ENCODE peak calls at places on chromosomes 12 and 14, in five cellular contexts. One of them, this sample, is unnamed.

GRCh38 chr12:109308534-109309440 is at the start of gene FOXN4:
- DNase-seq in GM10248: peak
- DNase-seq in cardiac fibroblast: no peak
- DNase-seq in AG09319: no peak
- DNase-seq in CD8-positive, alpha-beta T cell: no peak
- DNase-seq in this sample: peak

GRCh38 chr14:95516554-95517209 is at the start of gene SYNE3:
- DNase-seq in GM10248: peak
- DNase-seq in cardiac fibroblast: no peak
- DNase-seq in AG09319: no peak
- DNase-seq in CD8-positive, alpha-beta T cell: peak
- DNase-seq in this sample: peak

GRCh38 chr12:108854453-108855283 is 2.7 kb downstream of the SSH1 start:
- DNase-seq in GM10248: peak
- DNase-seq in cardiac fibroblast: peak
- DNase-seq in AG09319: peak
- DNase-seq in CD8-positive, alpha-beta T cell: no peak
- DNase-seq in this sample: peak

GRCh38 chr12:15336772-15337553 is 14.7 kb downstream of the PTPRO start:
- DNase-seq in GM10248: no peak
- DNase-seq in cardiac fibroblast: peak
- DNase-seq in AG09319: peak
- DNase-seq in CD8-positive, alpha-beta T cell: no peak
- DNase-seq in this sample: no peak

GRCh38 chr12:54374555-54375257 is 9.8 kb downstream of the ZNF385A start:
- DNase-seq in GM10248: no peak
- DNase-seq in cardiac fibroblast: no peak
- DNase-seq in AG09319: no peak
- DNase-seq in CD8-positive, alpha-beta T cell: no peak
- DNase-seq in this sample: no peak

GRCh38 chr14:92704036-92704804 is 44.2 kb downstream of the LGMN start:
- DNase-seq in GM10248: peak
- DNase-seq in cardiac fibroblast: no peak
- DNase-seq in AG09319: no peak
- DNase-seq in CD8-positive, alpha-beta T cell: no peak
- DNase-seq in this sample: peak

GRCh38 chr14:90253826-90254225 is 2.5 kb upstream of the PSMC1 start:
- DNase-seq in GM10248: no peak
- DNase-seq in cardiac fibroblast: no peak
- DNase-seq in AG09319: no peak
- DNase-seq in CD8-positive, alpha-beta T cell: no peak
- DNase-seq in this sample: no peak

GRCh38 chr14:100640481-100641273 is 53.5 kb upstream of the BEGAIN start:
- DNase-seq in GM10248: peak
- DNase-seq in cardiac fibroblast: no peak
- DNase-seq in AG09319: no peak
- DNase-seq in CD8-positive, alpha-beta T cell: peak
- DNase-seq in this sample: peak

GRCh38 chr12:116604151-116604550 is 45.0 kb downstream of the MAP1LC3B2 start:
- DNase-seq in GM10248: no peak
- DNase-seq in cardiac fibroblast: no peak
- DNase-seq in AG09319: no peak
- DNase-seq in CD8-positive, alpha-beta T cell: no peak
- DNase-seq in this sample: no peak

GRCh38 chr14:31096255-31096654 is 70.1 kb upstream of the STRN3 start:
- DNase-seq in GM10248: no peak
- DNase-seq in cardiac fibroblast: peak
- DNase-seq in AG09319: no peak
- DNase-seq in CD8-positive, alpha-beta T cell: no peak
- DNase-seq in this sample: no peak

GRCh38 chr12:6230321-6231110 is 30.3 kb downstream of the CD9 start:
- DNase-seq in GM10248: peak
- DNase-seq in cardiac fibroblast: peak
- DNase-seq in AG09319: no peak
- DNase-seq in CD8-positive, alpha-beta T cell: peak
- DNase-seq in this sample: peak

GRCh38 chr12:8860165-8860961 is 37.9 kb downstream of the A2ML1 start:
- DNase-seq in GM10248: peak
- DNase-seq in cardiac fibroblast: peak
- DNase-seq in AG09319: peak
- DNase-seq in CD8-positive, alpha-beta T cell: peak
- DNase-seq in this sample: peak

GRCh38 chr12:32047357-32047828 is 59.3 kb upstream of the BICD1 start:
- DNase-seq in GM10248: no peak
- DNase-seq in cardiac fibroblast: no peak
- DNase-seq in AG09319: no peak
- DNase-seq in CD8-positive, alpha-beta T cell: no peak
- DNase-seq in this sample: no peak

GRCh38 chr14:64943556-64943955 is 1.0 kb upstream of the GPX2 start:
- DNase-seq in GM10248: no peak
- DNase-seq in cardiac fibroblast: no peak
- DNase-seq in AG09319: no peak
- DNase-seq in CD8-positive, alpha-beta T cell: no peak
- DNase-seq in this sample: no peak

GRCh38 chr14:73237786-73238261 is 518 bp downstream of the PAPLN start:
- DNase-seq in GM10248: peak
- DNase-seq in cardiac fibroblast: no peak
- DNase-seq in AG09319: no peak
- DNase-seq in CD8-positive, alpha-beta T cell: no peak
- DNase-seq in this sample: peak

GRCh38 chr12:131380220-131380957 is 330.5 kb upstream of the SFSWAP start:
- DNase-seq in GM10248: no peak
- DNase-seq in cardiac fibroblast: no peak
- DNase-seq in AG09319: no peak
- DNase-seq in CD8-positive, alpha-beta T cell: no peak
- DNase-seq in this sample: no peak

GRCh38 chr12:131188131-131189050 is 234.7 kb downstream of the ADGRD1 start:
- DNase-seq in GM10248: no peak
- DNase-seq in cardiac fibroblast: no peak
- DNase-seq in AG09319: no peak
- DNase-seq in CD8-positive, alpha-beta T cell: no peak
- DNase-seq in this sample: no peak

GRCh38 chr12:119578112-119578511 is 15.5 kb upstream of the TMEM233 start:
- DNase-seq in GM10248: no peak
- DNase-seq in cardiac fibroblast: peak
- DNase-seq in AG09319: no peak
- DNase-seq in CD8-positive, alpha-beta T cell: no peak
- DNase-seq in this sample: no peak

GRCh38 chr12:26629864-26630263 is 203.1 kb downstream of the ITPR2 start:
- DNase-seq in GM10248: no peak
- DNase-seq in cardiac fibroblast: peak
- DNase-seq in AG09319: no peak
- DNase-seq in CD8-positive, alpha-beta T cell: no peak
- DNase-seq in this sample: no peak

GRCh38 chr14:40346275-40346674 is 914.0 kb upstream of the FBXO33 start:
- DNase-seq in GM10248: no peak
- DNase-seq in cardiac fibroblast: no peak
- DNase-seq in AG09319: no peak
- DNase-seq in CD8-positive, alpha-beta T cell: no peak
- DNase-seq in this sample: no peak

GRCh38 chr12:54230555-54230954 is 41.8 kb upstream of the SMUG1 start:
- DNase-seq in GM10248: no peak
- DNase-seq in cardiac fibroblast: no peak
- DNase-seq in AG09319: no peak
- DNase-seq in CD8-positive, alpha-beta T cell: no peak
- DNase-seq in this sample: no peak

GRCh38 chr12:2922329-2922728 is 31.6 kb downstream of the TULP3 start:
- DNase-seq in GM10248: no peak
- DNase-seq in cardiac fibroblast: no peak
- DNase-seq in AG09319: no peak
- DNase-seq in CD8-positive, alpha-beta T cell: no peak
- DNase-seq in this sample: no peak

GRCh38 chr14:96089401-96089800 is 50.2 kb downstream of the C14orf132 start:
- DNase-seq in GM10248: no peak
- DNase-seq in cardiac fibroblast: no peak
- DNase-seq in AG09319: no peak
- DNase-seq in CD8-positive, alpha-beta T cell: no peak
- DNase-seq in this sample: no peak

GRCh38 chr14:72948481-72949138 is 22.3 kb downstream of the DCAF4 start:
- DNase-seq in GM10248: peak
- DNase-seq in cardiac fibroblast: peak
- DNase-seq in AG09319: peak
- DNase-seq in CD8-positive, alpha-beta T cell: peak
- DNase-seq in this sample: peak

GRCh38 chr14:49893309-49894213 is 679 bp downstream of the ARF6 start:
- DNase-seq in GM10248: peak
- DNase-seq in cardiac fibroblast: peak
- DNase-seq in AG09319: peak
- DNase-seq in CD8-positive, alpha-beta T cell: peak
- DNase-seq in this sample: peak

GRCh38 chr12:47305464-47305863 is 225.7 kb upstream of the AMIGO2 start:
- DNase-seq in GM10248: no peak
- DNase-seq in cardiac fibroblast: no peak
- DNase-seq in AG09319: no peak
- DNase-seq in CD8-positive, alpha-beta T cell: no peak
- DNase-seq in this sample: no peak

GRCh38 chr12:84694111-84694510 is 218.5 kb downstream of the SLC6A15 start:
- DNase-seq in GM10248: no peak
- DNase-seq in cardiac fibroblast: no peak
- DNase-seq in AG09319: no peak
- DNase-seq in CD8-positive, alpha-beta T cell: no peak
- DNase-seq in this sample: no peak

GRCh38 chr12:114636723-114637480 is 47.1 kb downstream of the TBX3 start:
- DNase-seq in GM10248: no peak
- DNase-seq in cardiac fibroblast: peak
- DNase-seq in AG09319: no peak
- DNase-seq in CD8-positive, alpha-beta T cell: no peak
- DNase-seq in this sample: no peak

DNA sequence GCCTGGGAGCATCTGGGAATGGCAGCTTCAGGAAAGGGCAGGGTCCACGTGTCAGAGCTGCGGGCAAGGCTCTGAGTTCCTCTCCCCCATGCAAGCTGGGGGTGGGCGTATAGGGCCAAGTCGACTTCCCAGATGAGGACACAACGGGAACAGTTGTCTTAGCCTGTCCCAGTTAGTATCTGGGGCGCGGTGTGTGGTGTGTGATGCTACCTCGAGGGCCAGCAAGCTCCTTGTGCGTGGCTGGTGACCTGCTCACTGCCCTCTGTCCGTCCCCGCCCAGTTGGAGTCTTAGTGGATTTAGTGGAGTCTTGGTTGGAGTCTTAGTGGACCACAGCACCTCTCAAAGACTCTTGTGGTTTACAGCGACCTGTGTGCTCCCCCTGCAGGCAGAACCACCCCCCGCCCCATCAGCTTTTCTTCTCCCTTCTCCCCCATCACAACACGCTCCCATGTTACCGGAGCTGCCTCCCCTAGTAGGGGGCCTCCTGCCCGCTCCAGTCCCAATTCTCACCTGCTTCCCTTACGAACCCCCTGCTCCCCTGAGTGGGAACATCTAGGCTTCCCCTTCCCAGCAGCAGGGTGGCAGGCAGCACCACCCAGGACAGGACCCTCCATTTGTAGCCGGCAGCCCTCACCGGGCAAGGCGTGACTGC is 8.7 kb downstream of the ASPG start:
- DNase-seq in GM10248: no peak
- DNase-seq in cardiac fibroblast: no peak
- DNase-seq in AG09319: no peak
- DNase-seq in CD8-positive, alpha-beta T cell: no peak
- DNase-seq in this sample: no peak
- TF ChIP-seq CTCF in GM10248: no peak
- TF ChIP-seq CTCF in cardiac fibroblast: no peak
- TF ChIP-seq CTCF in AG09319: no peak
- TF ChIP-seq CTCF in CD8-positive, alpha-beta T cell: no peak
- TF ChIP-seq CTCF in this sample: no peak

GRCh38 chr12:122981036-122981471 is 573 bp downstream of the ARL6IP4 start:
- DNase-seq in GM10248: no peak
- DNase-seq in cardiac fibroblast: peak
- DNase-seq in AG09319: no peak
- DNase-seq in CD8-positive, alpha-beta T cell: no peak
- DNase-seq in this sample: peak
- TF ChIP-seq CTCF in GM10248: no peak
- TF ChIP-seq CTCF in cardiac fibroblast: no peak
- TF ChIP-seq CTCF in AG09319: no peak
- TF ChIP-seq CTCF in CD8-positive, alpha-beta T cell: no peak
- TF ChIP-seq CTCF in this sample: no peak

DNA sequence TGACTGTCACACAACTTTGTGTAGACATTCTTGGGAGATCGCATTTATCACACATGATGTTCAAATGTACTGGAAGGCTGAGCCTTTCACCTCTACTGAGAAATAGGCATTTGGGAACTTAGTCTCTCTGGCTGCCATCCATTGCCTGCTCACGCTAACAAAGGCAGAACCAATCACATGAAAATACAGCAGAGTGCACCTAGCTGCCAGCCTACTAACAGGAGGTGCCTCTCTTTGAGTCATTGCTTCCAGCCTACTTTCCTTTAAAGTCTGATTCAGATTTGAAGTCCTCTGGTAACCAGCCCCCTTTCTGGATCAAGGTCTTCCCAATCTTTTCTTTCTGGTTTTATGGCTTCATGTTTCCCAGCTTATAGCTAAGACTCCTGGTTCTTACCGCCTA is 287.5 kb downstream of the BTG1 start:
- DNase-seq in GM10248: no peak
- DNase-seq in cardiac fibroblast: no peak
- DNase-seq in AG09319: no peak
- DNase-seq in CD8-positive, alpha-beta T cell: no peak
- DNase-seq in this sample: no peak
- TF ChIP-seq CTCF in GM10248: no peak
- TF ChIP-seq CTCF in cardiac fibroblast: no peak
- TF ChIP-seq CTCF in AG09319: no peak
- TF ChIP-seq CTCF in CD8-positive, alpha-beta T cell: no peak
- TF ChIP-seq CTCF in this sample: no peak

GRCh38 chr12:111424189-111424792 is 18.6 kb downstream of the SH2B3 start:
- DNase-seq in GM10248: no peak
- DNase-seq in cardiac fibroblast: no peak
- DNase-seq in AG09319: no peak
- DNase-seq in CD8-positive, alpha-beta T cell: no peak
- DNase-seq in this sample: no peak

GRCh38 chr12:111425655-111426054 is 19.9 kb downstream of the SH2B3 start:
- DNase-seq in GM10248: no peak
- DNase-seq in cardiac fibroblast: no peak
- DNase-seq in AG09319: no peak
- DNase-seq in CD8-positive, alpha-beta T cell: no peak
- DNase-seq in this sample: no peak

GRCh38 chr12:111426341-111427185 is 20.8 kb downstream of the SH2B3 start:
- DNase-seq in GM10248: no peak
- DNase-seq in cardiac fibroblast: peak
- DNase-seq in AG09319: no peak
- DNase-seq in CD8-positive, alpha-beta T cell: peak
- DNase-seq in this sample: no peak

GRCh38 chr12:111427417-111428074 is 21.8 kb downstream of the SH2B3 start:
- DNase-seq in GM10248: no peak
- DNase-seq in cardiac fibroblast: no peak
- DNase-seq in AG09319: no peak
- DNase-seq in CD8-positive, alpha-beta T cell: no peak
- DNase-seq in this sample: no peak

DNA sequence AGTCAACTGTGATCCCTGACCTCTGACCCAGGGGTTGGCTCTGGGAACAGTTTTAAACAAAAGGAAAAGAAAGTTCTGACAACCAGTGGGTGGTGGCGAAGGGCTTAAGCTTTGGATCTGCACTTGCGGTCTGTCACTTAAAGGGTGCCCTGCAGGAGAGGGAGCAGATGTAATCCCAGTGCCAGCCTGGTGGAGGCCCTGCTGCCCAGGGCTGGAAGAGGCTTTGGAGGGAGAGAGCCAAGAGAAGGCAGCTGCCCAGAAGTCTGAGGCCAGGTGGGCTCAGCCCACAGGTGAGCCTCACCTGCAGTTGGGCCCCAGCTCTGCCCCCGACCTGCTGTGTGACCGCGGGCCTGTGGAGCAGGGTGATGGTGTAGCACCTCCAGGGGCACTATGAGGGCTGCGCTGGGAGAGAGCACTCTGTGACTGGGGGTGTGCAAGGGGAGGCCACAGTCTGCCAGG is 19.1 kb downstream of the SH2B3 start:
- DNase-seq in GM10248: no peak
- DNase-seq in cardiac fibroblast: no peak
- DNase-seq in AG09319: no peak
- DNase-seq in CD8-positive, alpha-beta T cell: no peak
- DNase-seq in this sample: no peak
- TF ChIP-seq CTCF in GM10248: peak
- TF ChIP-seq CTCF in cardiac fibroblast: no peak
- TF ChIP-seq CTCF in AG09319: no peak
- TF ChIP-seq CTCF in CD8-positive, alpha-beta T cell: no peak
- TF ChIP-seq CTCF in this sample: no peak